ENCODE peak calls at places on chromosomes 2 and 18, in seven cellular contexts. One of them, this sample, is unnamed.
A peak's percentile ranks its signal among the peaks of the same experiment; 100 is the strongest.

GRCh38 chr18:11040823-11041712 is 108.3 kb downstream of the PIEZO2 start:
- DNase-seq in nephron progenitor cell: peak; percentile 54
- DNase-seq in Caco-2: peak; percentile 69
- DNase-seq in GM13976: peak; percentile 50
- DNase-seq in OCI-LY7: peak; percentile 74
- DNase-seq in brain microvascular endothelial cell: peak; percentile 75
- DNase-seq in mesothelial cell of epicardium: no peak
- DNase-seq in this sample: peak; percentile 57

GRCh38 chr2:98013407-98014042 is 17.8 kb upstream of the TMEM131 start:
- DNase-seq in OCI-LY7: no peak
- DNase-seq in mesothelial cell of epicardium: peak; percentile 9
- DNase-seq in GM13976: peak; percentile 46
- DNase-seq in nephron progenitor cell: no peak
- DNase-seq in brain microvascular endothelial cell: peak; percentile 88
- DNase-seq in Caco-2: no peak
- DNase-seq in this sample: peak; percentile 34

GRCh38 chr2:237092506-237092905 is 6.8 kb downstream of the COPS8 start:
- DNase-seq in brain microvascular endothelial cell: no peak
- DNase-seq in Caco-2: no peak
- DNase-seq in GM13976: no peak
- DNase-seq in mesothelial cell of epicardium: no peak
- DNase-seq in OCI-LY7: no peak
- DNase-seq in nephron progenitor cell: no peak
- DNase-seq in this sample: no peak

GRCh38 chr2:173307287-173307686 is 47.4 kb upstream of the CDCA7 start:
- DNase-seq in brain microvascular endothelial cell: no peak
- DNase-seq in Caco-2: no peak
- DNase-seq in nephron progenitor cell: no peak
- DNase-seq in mesothelial cell of epicardium: no peak
- DNase-seq in OCI-LY7: peak; percentile 73
- DNase-seq in GM13976: peak; percentile 64
- DNase-seq in this sample: peak; percentile 42

GRCh38 chr2:213227458-213227857 is 56.8 kb upstream of the SPAG16 start:
- DNase-seq in nephron progenitor cell: no peak
- DNase-seq in mesothelial cell of epicardium: no peak
- DNase-seq in OCI-LY7: peak; percentile 82
- DNase-seq in GM13976: no peak
- DNase-seq in brain microvascular endothelial cell: no peak
- DNase-seq in Caco-2: no peak
- DNase-seq in this sample: no peak

GRCh38 chr18:78903436-78904178 is 76.0 kb upstream of the SALL3 start:
- DNase-seq in OCI-LY7: no peak
- DNase-seq in nephron progenitor cell: no peak
- DNase-seq in brain microvascular endothelial cell: no peak
- DNase-seq in mesothelial cell of epicardium: peak; percentile 14
- DNase-seq in GM13976: no peak
- DNase-seq in Caco-2: no peak
- DNase-seq in this sample: no peak

GRCh38 chr18:75132471-75132870 is 76.5 kb downstream of the PTGR3 start:
- DNase-seq in mesothelial cell of epicardium: no peak
- DNase-seq in brain microvascular endothelial cell: no peak
- DNase-seq in GM13976: no peak
- DNase-seq in OCI-LY7: no peak
- DNase-seq in Caco-2: no peak
- DNase-seq in nephron progenitor cell: no peak
- DNase-seq in this sample: no peak

GRCh38 chr2:12928197-12928596 is 211.5 kb downstream of the TRIB2 start:
- DNase-seq in nephron progenitor cell: no peak
- DNase-seq in OCI-LY7: no peak
- DNase-seq in mesothelial cell of epicardium: no peak
- DNase-seq in GM13976: no peak
- DNase-seq in Caco-2: no peak
- DNase-seq in brain microvascular endothelial cell: peak; percentile 81
- DNase-seq in this sample: no peak

GRCh38 chr2:189260361-189260761 is 80.8 kb upstream of the COL5A2 start:
- DNase-seq in OCI-LY7: no peak
- DNase-seq in GM13976: no peak
- DNase-seq in nephron progenitor cell: no peak
- DNase-seq in Caco-2: no peak
- DNase-seq in mesothelial cell of epicardium: no peak
- DNase-seq in brain microvascular endothelial cell: no peak
- DNase-seq in this sample: no peak

GRCh38 chr18:44846450-44846849 is 165.8 kb downstream of the SETBP1 start:
- DNase-seq in GM13976: no peak
- DNase-seq in OCI-LY7: no peak
- DNase-seq in mesothelial cell of epicardium: no peak
- DNase-seq in nephron progenitor cell: no peak
- DNase-seq in Caco-2: no peak
- DNase-seq in brain microvascular endothelial cell: no peak
- DNase-seq in this sample: no peak

GRCh38 chr18:68861365-68861764 is 63.5 kb downstream of the CCDC102B start:
- DNase-seq in GM13976: no peak
- DNase-seq in OCI-LY7: no peak
- DNase-seq in brain microvascular endothelial cell: no peak
- DNase-seq in Caco-2: no peak
- DNase-seq in nephron progenitor cell: no peak
- DNase-seq in mesothelial cell of epicardium: no peak
- DNase-seq in this sample: no peak

GRCh38 chr2:166384774-166385173 is 9.0 kb upstream of the SCN9A start:
- DNase-seq in Caco-2: peak; percentile 11
- DNase-seq in brain microvascular endothelial cell: no peak
- DNase-seq in nephron progenitor cell: no peak
- DNase-seq in OCI-LY7: peak; percentile 34
- DNase-seq in GM13976: no peak
- DNase-seq in mesothelial cell of epicardium: no peak
- DNase-seq in this sample: no peak

GRCh38 chr18:63131106-63131943 is 188.2 kb downstream of the BCL2 start:
- DNase-seq in nephron progenitor cell: no peak
- DNase-seq in OCI-LY7: peak; percentile 50
- DNase-seq in brain microvascular endothelial cell: peak; percentile 59
- DNase-seq in mesothelial cell of epicardium: no peak
- DNase-seq in GM13976: peak; percentile 57
- DNase-seq in Caco-2: no peak
- DNase-seq in this sample: peak; percentile 52

GRCh38 chr2:25035537-25036220 is 6.2 kb upstream of the EFR3B start:
- DNase-seq in brain microvascular endothelial cell: no peak
- DNase-seq in mesothelial cell of epicardium: no peak
- DNase-seq in GM13976: no peak
- DNase-seq in nephron progenitor cell: no peak
- DNase-seq in OCI-LY7: no peak
- DNase-seq in Caco-2: no peak
- DNase-seq in this sample: no peak

GRCh38 chr2:74493546-74493945 is 5.9 kb downstream of the LBX2 start:
- DNase-seq in OCI-LY7: no peak
- DNase-seq in GM13976: no peak
- DNase-seq in brain microvascular endothelial cell: no peak
- DNase-seq in Caco-2: no peak
- DNase-seq in nephron progenitor cell: no peak
- DNase-seq in mesothelial cell of epicardium: no peak
- DNase-seq in this sample: no peak

GRCh38 chr2:169613876-169614275 is 29.7 kb downstream of the PPIG start:
- DNase-seq in nephron progenitor cell: no peak
- DNase-seq in brain microvascular endothelial cell: no peak
- DNase-seq in mesothelial cell of epicardium: no peak
- DNase-seq in OCI-LY7: no peak
- DNase-seq in GM13976: no peak
- DNase-seq in Caco-2: no peak
- DNase-seq in this sample: no peak

GRCh38 chr2:16277117-16277516 is 336.8 kb downstream of the MYCN start:
- DNase-seq in GM13976: no peak
- DNase-seq in nephron progenitor cell: no peak
- DNase-seq in mesothelial cell of epicardium: no peak
- DNase-seq in Caco-2: no peak
- DNase-seq in brain microvascular endothelial cell: no peak
- DNase-seq in OCI-LY7: no peak
- DNase-seq in this sample: no peak

GRCh38 chr2:165568361-165568760 is 98.9 kb downstream of the CSRNP3 start:
- DNase-seq in brain microvascular endothelial cell: no peak
- DNase-seq in OCI-LY7: no peak
- DNase-seq in Caco-2: no peak
- DNase-seq in mesothelial cell of epicardium: no peak
- DNase-seq in nephron progenitor cell: no peak
- DNase-seq in GM13976: no peak
- DNase-seq in this sample: no peak

GRCh38 chr2:76197842-76198448 is 487.2 kb upstream of the GCFC2 start:
- DNase-seq in OCI-LY7: peak; percentile 61
- DNase-seq in nephron progenitor cell: peak; percentile 80
- DNase-seq in mesothelial cell of epicardium: peak; percentile 76
- DNase-seq in brain microvascular endothelial cell: peak; percentile 63
- DNase-seq in Caco-2: peak; percentile 74
- DNase-seq in GM13976: peak; percentile 8
- DNase-seq in this sample: peak; percentile 8

GRCh38 chr2:176407711-176408110 is 138.5 kb downstream of the MTX2 start:
- DNase-seq in mesothelial cell of epicardium: no peak
- DNase-seq in Caco-2: no peak
- DNase-seq in OCI-LY7: no peak
- DNase-seq in brain microvascular endothelial cell: no peak
- DNase-seq in nephron progenitor cell: peak; percentile 37
- DNase-seq in GM13976: no peak
- DNase-seq in this sample: no peak

GRCh38 chr2:217936952-217937351 is 65.8 kb downstream of the TNS1 start:
- DNase-seq in OCI-LY7: no peak
- DNase-seq in mesothelial cell of epicardium: no peak
- DNase-seq in nephron progenitor cell: no peak
- DNase-seq in brain microvascular endothelial cell: no peak
- DNase-seq in GM13976: no peak
- DNase-seq in Caco-2: no peak
- DNase-seq in this sample: no peak

GRCh38 chr2:65402339-65402738 is 30.1 kb downstream of the SPRED2 start:
- DNase-seq in OCI-LY7: no peak
- DNase-seq in brain microvascular endothelial cell: no peak
- DNase-seq in nephron progenitor cell: no peak
- DNase-seq in Caco-2: no peak
- DNase-seq in mesothelial cell of epicardium: no peak
- DNase-seq in GM13976: no peak
- DNase-seq in this sample: no peak

GRCh38 chr2:208392300-208392699 is 14.3 kb upstream of the PTH2R start:
- DNase-seq in brain microvascular endothelial cell: no peak
- DNase-seq in Caco-2: no peak
- DNase-seq in GM13976: no peak
- DNase-seq in nephron progenitor cell: no peak
- DNase-seq in OCI-LY7: no peak
- DNase-seq in mesothelial cell of epicardium: no peak
- DNase-seq in this sample: no peak
- TF ChIP-seq CTCF in brain microvascular endothelial cell: peak; percentile 34
- TF ChIP-seq CTCF in Caco-2: no peak
- TF ChIP-seq CTCF in GM13976: no peak
- TF ChIP-seq CTCF in nephron progenitor cell: no peak
- TF ChIP-seq CTCF in OCI-LY7: peak; percentile 34
- TF ChIP-seq CTCF in mesothelial cell of epicardium: no peak
- TF ChIP-seq CTCF in this sample: no peak

DNA sequence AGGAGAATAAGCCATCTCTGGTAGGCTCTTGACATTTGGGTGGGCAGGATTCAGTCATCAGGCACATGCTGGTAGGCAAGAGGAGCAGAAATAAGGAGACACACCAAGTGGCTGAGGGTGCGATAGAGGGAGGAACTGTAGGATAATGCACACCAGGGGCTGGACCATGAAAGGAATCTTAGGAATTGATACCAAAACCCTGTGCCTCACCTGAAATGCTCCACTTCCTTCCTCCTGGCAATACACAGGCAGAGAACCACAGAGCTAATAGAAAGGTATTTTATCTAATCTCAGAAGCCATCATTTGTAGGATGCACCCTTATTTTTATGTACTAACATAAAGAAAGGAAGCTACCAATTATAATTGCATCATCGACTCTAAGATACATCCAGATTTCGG is 4.4 kb upstream of the CYP1B1 start:
- DNase-seq in Caco-2: no peak
- DNase-seq in nephron progenitor cell: no peak
- DNase-seq in mesothelial cell of epicardium: no peak
- DNase-seq in GM13976: no peak
- DNase-seq in brain microvascular endothelial cell: no peak
- DNase-seq in OCI-LY7: no peak
- DNase-seq in this sample: no peak
- TF ChIP-seq CTCF in Caco-2: no peak
- TF ChIP-seq CTCF in nephron progenitor cell: no peak
- TF ChIP-seq CTCF in mesothelial cell of epicardium: no peak
- TF ChIP-seq CTCF in GM13976: no peak
- TF ChIP-seq CTCF in brain microvascular endothelial cell: no peak
- TF ChIP-seq CTCF in OCI-LY7: no peak
- TF ChIP-seq CTCF in this sample: no peak

DNA sequence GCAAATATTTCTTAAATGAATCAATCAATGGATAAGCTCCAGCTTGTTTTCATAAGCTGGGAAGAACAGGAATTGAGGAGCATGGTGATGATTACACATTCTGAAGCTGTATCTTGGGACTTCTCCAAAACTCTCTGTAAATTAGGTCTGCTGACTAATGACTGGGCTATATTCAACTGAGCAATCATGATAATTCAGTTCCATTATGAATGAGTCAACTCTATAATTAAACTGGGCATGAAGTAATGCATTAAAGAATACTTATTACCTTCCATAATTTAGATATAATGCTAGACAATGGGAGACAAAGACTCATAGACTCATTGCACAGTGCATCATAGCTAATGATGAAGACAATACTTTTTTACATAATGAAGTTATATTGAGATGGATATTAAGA is 207.4 kb downstream of the CBLN2 start:
- DNase-seq in brain microvascular endothelial cell: no peak
- DNase-seq in mesothelial cell of epicardium: no peak
- DNase-seq in Caco-2: no peak
- DNase-seq in GM13976: no peak
- DNase-seq in nephron progenitor cell: no peak
- DNase-seq in OCI-LY7: no peak
- DNase-seq in this sample: no peak
- TF ChIP-seq CTCF in brain microvascular endothelial cell: no peak
- TF ChIP-seq CTCF in mesothelial cell of epicardium: no peak
- TF ChIP-seq CTCF in Caco-2: no peak
- TF ChIP-seq CTCF in GM13976: no peak
- TF ChIP-seq CTCF in nephron progenitor cell: no peak
- TF ChIP-seq CTCF in OCI-LY7: no peak
- TF ChIP-seq CTCF in this sample: no peak

GRCh38 chr2:223644116-223644515 is 42.0 kb upstream of the SCG2 start:
- DNase-seq in mesothelial cell of epicardium: no peak
- DNase-seq in GM13976: no peak
- DNase-seq in Caco-2: no peak
- DNase-seq in brain microvascular endothelial cell: no peak
- DNase-seq in OCI-LY7: no peak
- DNase-seq in nephron progenitor cell: no peak
- DNase-seq in this sample: no peak
- TF ChIP-seq CTCF in mesothelial cell of epicardium: no peak
- TF ChIP-seq CTCF in GM13976: no peak
- TF ChIP-seq CTCF in Caco-2: no peak
- TF ChIP-seq CTCF in brain microvascular endothelial cell: no peak
- TF ChIP-seq CTCF in OCI-LY7: no peak
- TF ChIP-seq CTCF in nephron progenitor cell: no peak
- TF ChIP-seq CTCF in this sample: no peak

GRCh38 chr2:241804326-241805276 is 4.4 kb upstream of the NEU4 start:
- DNase-seq in GM13976: peak; percentile 62
- DNase-seq in OCI-LY7: peak; percentile 22
- DNase-seq in brain microvascular endothelial cell: peak; percentile 12
- DNase-seq in mesothelial cell of epicardium: peak; percentile 40
- DNase-seq in nephron progenitor cell: peak; percentile 34
- DNase-seq in Caco-2: no peak
- DNase-seq in this sample: peak; percentile 69
- TF ChIP-seq CTCF in GM13976: peak; percentile 19
- TF ChIP-seq CTCF in OCI-LY7: peak; percentile 49
- TF ChIP-seq CTCF in brain microvascular endothelial cell: peak; percentile 38
- TF ChIP-seq CTCF in mesothelial cell of epicardium: no peak
- TF ChIP-seq CTCF in nephron progenitor cell: no peak
- TF ChIP-seq CTCF in Caco-2: no peak
- TF ChIP-seq CTCF in this sample: no peak

GRCh38 chr2:241859017-241859435 is 332 bp upstream of the PDCD1 start:
- DNase-seq in GM13976: no peak
- DNase-seq in Caco-2: no peak
- DNase-seq in nephron progenitor cell: no peak
- DNase-seq in mesothelial cell of epicardium: no peak
- DNase-seq in brain microvascular endothelial cell: no peak
- DNase-seq in OCI-LY7: no peak
- DNase-seq in this sample: peak; percentile 66
- TF ChIP-seq CTCF in GM13976: no peak
- TF ChIP-seq CTCF in Caco-2: no peak
- TF ChIP-seq CTCF in nephron progenitor cell: no peak
- TF ChIP-seq CTCF in mesothelial cell of epicardium: no peak
- TF ChIP-seq CTCF in brain microvascular endothelial cell: no peak
- TF ChIP-seq CTCF in OCI-LY7: no peak
- TF ChIP-seq CTCF in this sample: no peak

This sample was measured in GM20000.